ENCODE peak calls at places on chromosomes 7 and 10, in five cellular contexts. U is GM12878, S is K562, W is HepG2, Q is H1. D is an unnamed sample.

GRCh38 chr7:83469076-83469475 is 179.9 kb downstream of the SEMA3E start:
- DNase-seq in S (no peak), U (no peak), W (no peak), Q (no peak), D (no peak)

GRCh38 chr10:17891435-17891834 is 60.3 kb upstream of the SLC39A12 start:
- DNase-seq in Q (no peak), W (no peak), U (no peak), S (no peak), D (no peak)

GRCh38 chr7:123796568-123796967 is 47.8 kb upstream of the WASL start:
- DNase-seq in U (no peak), S (no peak), Q (no peak), W (no peak), D (no peak)

GRCh38 chr7:113394856-113395255 is 276.5 kb upstream of the SMIM30 start:
- DNase-seq in Q (peak; percentile 47), W (no peak), U (no peak), S (no peak), D (no peak)

GRCh38 chr7:84697506-84697905 is 489.4 kb downstream of the SEMA3D start:
- DNase-seq in Q (no peak), W (no peak), S (no peak), U (no peak), D (no peak)

GRCh38 chr7:87316846-87317545 is 28.5 kb upstream of the CROT start:
- DNase-seq in U (no peak), W (peak; percentile 11), S (no peak), Q (no peak), D (no peak)

GRCh38 chr10:114821915-114822770 is 563 bp downstream of the FHIP2A start:
- DNase-seq in Q (no peak), W (peak; percentile 6), S (peak; percentile 25), U (no peak), D (no peak)

GRCh38 chr7:93043393-93043985 is 74.3 kb downstream of the SAMD9 start:
- DNase-seq in W (no peak), Q (no peak), U (no peak), S (no peak), D (peak; percentile 32)

GRCh38 chr10:119349937-119350513 is 142.7 kb downstream of the GRK5 start:
- DNase-seq in U (no peak), W (no peak), S (no peak), Q (no peak), D (no peak)

GRCh38 chr10:4201866-4202825 is 417.1 kb upstream of the KLF6 start:
- DNase-seq in S (no peak), U (no peak), W (no peak), Q (no peak), D (no peak)

GRCh38 chr7:34277801-34278195 is 372.5 kb downstream of the BMPER start:
- DNase-seq in Q (no peak), S (no peak), W (no peak), U (no peak), D (no peak)

GRCh38 chr10:117139581-117140524 is 1.8 kb upstream of the VAX1 start:
- DNase-seq in Q (no peak), W (no peak), U (peak; percentile 2), S (no peak), D (no peak)

GRCh38 chr10:108346066-108346465 is 1181.6 kb upstream of the SORCS1 start:
- DNase-seq in W (no peak), U (no peak), S (no peak), Q (no peak), D (no peak)

GRCh38 chr7:130598056-130598455 is 70.5 kb downstream of the COPG2 start:
- DNase-seq in W (no peak), Q (no peak), U (no peak), S (no peak), D (no peak)

GRCh38 chr10:76433161-76434005 is 1002.0 kb downstream of the LRMDA start:
- DNase-seq in W (peak; percentile 9), U (no peak), Q (no peak), S (no peak), D (no peak)

GRCh38 chr10:31484407-31485135 is 165.6 kb downstream of the ZEB1 start:
- DNase-seq in Q (no peak), W (no peak), U (no peak), S (no peak), D (no peak)

GRCh38 chr10:116767235-116767634 is 24.9 kb upstream of the HSPA12A start:
- DNase-seq in U (no peak), W (no peak), S (peak; percentile 6), Q (no peak), D (no peak)

GRCh38 chr10:131786756-131787605 is 113.8 kb upstream of the PPP2R2D start:
- DNase-seq in S (peak; percentile 41), U (peak; percentile 2), Q (no peak), W (no peak), D (peak; percentile 8)

GRCh38 chr10:89307213-89307612 is 5.4 kb downstream of the IFIT2 start:
- DNase-seq in S (no peak), U (no peak), Q (no peak), W (no peak), D (no peak)

GRCh38 chr7:56229631-56230030 is 113.4 kb upstream of the NUPR2 start:
- DNase-seq in W (no peak), Q (no peak), U (no peak), S (peak; percentile 6), D (no peak)

GRCh38 chr7:66206116-66206908 is 1.2 kb downstream of the TPST1 start:
- DNase-seq in Q (no peak), W (no peak), S (no peak), U (no peak), D (no peak)

GRCh38 chr10:69056129-69056528 is 31.8 kb upstream of the SRGN start:
- DNase-seq in S (peak; percentile 31), Q (no peak), W (no peak), U (no peak), D (no peak)

GRCh38 chr7:94400643-94401042 is 5.9 kb downstream of the COL1A2 start:
- DNase-seq in Q (no peak), S (no peak), W (no peak), U (no peak), D (no peak)

GRCh38 chr10:112249722-112250121 is 33.5 kb upstream of the TECTB start:
- DNase-seq in S (no peak), Q (no peak), W (no peak), U (no peak), D (no peak)

GRCh38 chr10:69446650-69447151 is 4.6 kb upstream of the TSPAN15 start:
- DNase-seq in W (peak; percentile 81), U (no peak), S (peak; percentile 45), Q (no peak), D (peak; percentile 63)

GRCh38 chr7:149880871-149881301 is 7.1 kb downstream of the ATP6V0E2 start:
- DNase-seq in Q (no peak), W (no peak), U (no peak), S (no peak), D (no peak)

GRCh38 chr7:33418251-33418701 is 288.9 kb downstream of the BBS9 start:
- DNase-seq in W (no peak), Q (peak; percentile 46), S (no peak), U (no peak), D (no peak)

GRCh38 chr10:49516216-49516970 is 22.5 kb downstream of the ERCC6 start:
- DNase-seq in S (no peak), U (no peak), W (no peak), Q (no peak), D (no peak)

GRCh38 chr7:96084880-96085551 is 236.9 kb downstream of the SLC25A13 start:
- DNase-seq in U (no peak), S (no peak), W (no peak), Q (no peak), D (no peak)

GRCh38 chr10:97518601-97519043 is 19.9 kb downstream of the UBTD1 start:
- DNase-seq in U (no peak), Q (no peak), S (no peak), W (no peak), D (no peak)
- H3K27ac ChIP-seq in U (no peak overlapping the region), Q (no peak overlapping the region), S (no peak overlapping the region), W (no peak overlapping the region), D (peak overlapping the region; percentile 65)

DNA sequence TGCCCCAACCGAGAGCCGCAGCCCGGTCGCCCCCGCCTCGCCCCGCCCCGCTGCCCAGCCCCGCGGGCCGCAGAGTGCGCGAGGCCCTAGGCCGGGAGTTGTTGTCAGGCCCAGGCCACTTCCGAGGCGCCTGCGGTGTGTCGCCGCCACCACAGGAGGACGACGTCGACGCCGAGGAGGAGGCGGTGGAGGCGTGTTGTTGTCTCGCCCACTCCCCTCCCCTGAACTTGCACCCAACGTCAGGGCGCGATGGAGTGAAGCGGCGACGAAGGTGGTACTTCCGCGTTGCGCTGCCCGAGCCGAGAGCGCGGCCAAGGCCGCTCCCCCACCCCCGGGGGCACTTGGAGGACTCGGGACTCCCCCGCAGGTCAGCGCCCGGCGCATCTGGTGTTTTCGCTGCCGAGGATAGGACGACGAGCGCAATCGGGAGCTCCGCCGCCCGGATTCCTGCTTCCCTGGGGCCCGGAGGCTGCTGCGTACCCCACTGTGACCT is at the start of gene CDK13:
- DNase-seq in Q (no peak), U (peak; percentile 74), S (peak; percentile 85), W (peak; percentile 74), D (peak; percentile 68)
- TF ChIP-seq POLR2A in Q (peak; percentile 10), U (peak; percentile 93), S (no peak), W (peak; percentile 90), D (peak; percentile 59)

GRCh38 chr10:21751341-21752310 is 217.6 kb downstream of the MLLT10 start:
- DNase-seq in W (no peak), Q (peak; percentile 66), U (no peak), S (peak; percentile 54), D (peak; percentile 44)
- TF ChIP-seq ATF3 in W (no peak), Q (no peak), U (no peak), S (no peak), D (no peak)

DNA sequence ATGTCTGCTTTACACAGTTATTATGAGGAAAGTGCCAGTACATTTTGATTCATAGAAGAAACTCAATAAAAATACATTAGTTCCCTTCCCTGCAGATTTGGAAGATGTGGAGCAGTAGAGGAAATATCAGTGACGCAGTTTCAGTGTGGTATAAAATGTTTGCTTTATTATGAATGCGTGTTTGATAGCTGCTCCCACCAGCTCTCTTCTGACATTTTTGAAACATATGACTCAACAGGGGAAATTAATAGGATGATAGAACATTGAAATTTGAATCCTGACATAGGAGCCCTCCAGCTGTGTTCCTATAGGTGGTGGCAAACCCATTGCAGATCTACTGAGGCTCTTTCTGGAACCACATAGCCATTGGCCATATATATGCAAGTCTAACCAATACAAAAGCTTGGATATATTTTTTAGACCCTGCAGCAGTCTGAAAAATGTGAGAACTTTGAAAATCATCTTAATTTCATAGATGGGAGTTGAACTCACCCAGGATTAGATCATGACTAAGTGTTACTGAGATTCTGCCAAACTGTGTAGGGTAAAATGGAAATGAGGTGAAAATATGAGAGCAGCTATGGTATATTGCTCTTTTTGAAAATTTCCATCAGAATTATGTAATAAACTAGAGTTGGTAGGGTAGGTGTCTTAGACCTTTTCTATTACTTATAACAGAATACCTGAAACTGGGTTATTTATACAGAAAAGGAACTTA is 47.8 kb downstream of the BZW2 start:
- DNase-seq in Q (no peak), U (no peak), W (no peak), S (no peak), D (no peak)
- H3K27ac ChIP-seq in Q (no peak overlapping the region), U (no peak overlapping the region), W (no peak overlapping the region), S (no peak overlapping the region), D (no peak overlapping the region)

GRCh38 chr10:71440506-71441035 is 43.9 kb downstream of the CDH23 start:
- DNase-seq in W (no peak), Q (no peak), S (no peak), U (no peak), D (no peak)
- TF ChIP-seq POLR2A in W (no peak), Q (no peak), S (no peak), U (no peak), D (no peak)